ENCODE peak calls at places on chromosomes 1 and 21, in four cellular contexts. B is H1, A is GM12878, I is HepG2. F is an unnamed sample.

GRCh38 chr1:46830665-46831322 is 31.9 kb downstream of the CYP4B1 start:
- DNase-seq in A (no peak), I (peak; percentile 12), B (no peak), F (no peak)

GRCh38 chr1:160078392-160079195 is 2.7 kb upstream of the KCNJ9 start:
- DNase-seq in I (peak; percentile 61), B (peak; percentile 90), A (no peak), F (peak; percentile 76)

GRCh38 chr1:84969489-84970250 is 27.2 kb downstream of the MCOLN2 start:
- DNase-seq in B (no peak), A (peak; percentile 92), I (no peak), F (no peak)

GRCh38 chr1:110380667-110381283 is 10.1 kb downstream of the SLC16A4 start:
- DNase-seq in B (no peak), A (no peak), I (no peak), F (no peak)

GRCh38 chr1:223429821-223430220 is 36.6 kb downstream of the CCDC185 start:
- DNase-seq in A (no peak), B (no peak), I (no peak), F (no peak)

GRCh38 chr1:229370601-229371021 is 27.8 kb upstream of the CCSAP start:
- DNase-seq in I (no peak), B (no peak), A (peak; percentile 27), F (no peak)

GRCh38 chr1:76303348-76303712 is 228.8 kb downstream of the ST6GALNAC3 start:
- DNase-seq in B (no peak), A (no peak), I (no peak), F (no peak)

GRCh38 chr1:62398377-62398776 is 38.5 kb upstream of the USP1 start:
- DNase-seq in I (no peak), A (no peak), B (no peak), F (no peak)

GRCh38 chr21:41506526-41507520 is 1.1 kb downstream of the TMPRSS2 start:
- DNase-seq in I (no peak), A (no peak), B (peak; percentile 77), F (no peak)

GRCh38 chr1:240497908-240498307 is 114.0 kb downstream of the GREM2 start:
- DNase-seq in B (no peak), A (no peak), I (no peak), F (no peak)

GRCh38 chr1:7956218-7957032 is 5.1 kb upstream of the PARK7 start:
- DNase-seq in A (no peak), B (no peak), I (no peak), F (no peak)

GRCh38 chr1:168391759-168392681 is 111.3 kb downstream of the TBX19 start:
- DNase-seq in B (no peak), I (no peak), A (no peak), F (no peak)

GRCh38 chr1:117541003-117541402 is 64.8 kb upstream of the TENT5C start:
- DNase-seq in A (no peak), I (no peak), B (no peak), F (no peak)

GRCh38 chr21:33936221-33937038 is 20.8 kb upstream of the ATP5PO start:
- DNase-seq in B (no peak), A (no peak), I (no peak), F (no peak)

GRCh38 chr1:200473698-200474371 is 64.0 kb upstream of the ZNF281 start:
- DNase-seq in I (no peak), B (no peak), A (peak; percentile 57), F (no peak)

GRCh38 chr1:92960395-92961130 is 699 bp downstream of the DIPK1A start:
- DNase-seq in A (peak; percentile 72), I (peak; percentile 81), B (no peak), F (peak; percentile 56)

GRCh38 chr1:145689922-145690321 is 17.2 kb downstream of the PDZK1 start:
- DNase-seq in I (no peak), A (no peak), B (no peak), F (no peak)

GRCh38 chr1:66624412-66625060 is 90.6 kb downstream of the SGIP1 start:
- DNase-seq in I (no peak), B (no peak), A (no peak), F (no peak)

GRCh38 chr1:86339014-86339413 is 57.1 kb downstream of the ODF2L start:
- DNase-seq in I (no peak), B (no peak), A (no peak), F (no peak)

GRCh38 chr1:23558872-23559135 is 497 bp downstream of the ID3 start:
- DNase-seq in B (no peak), I (no peak), A (no peak), F (no peak)

GRCh38 chr1:23561076-23561812 is 1.9 kb upstream of the ID3 start:
- DNase-seq in A (no peak), I (no peak), B (no peak), F (no peak)

GRCh38 chr1:23559136-23559984 is at the start of gene ID3:
- DNase-seq in A (peak; percentile 69), I (peak; percentile 93), B (peak; percentile 96), F (peak; percentile 77)

GRCh38 chr1:23561813-23562100 is 2.5 kb upstream of the ID3 start:
- DNase-seq in I (no peak), B (no peak), A (no peak), F (no peak)

GRCh38 chr1:23559985-23560755 is 869 bp upstream of the ID3 start:
- DNase-seq in B (no peak), A (no peak), I (no peak), F (no peak)
- TF ChIP-seq BRCA1 in B (no peak), A (no peak), I (no peak), F (no peak)

GRCh38 chr1:182886985-182887384 is 47.8 kb downstream of the DHX9 start:
- DNase-seq in B (no peak), I (no peak), A (no peak), F (no peak)

GRCh38 chr1:182890927-182891610 is 51.9 kb downstream of the DHX9 start:
- DNase-seq in I (no peak), A (no peak), B (no peak), F (no peak)

GRCh38 chr1:182888736-182889531 is 49.8 kb downstream of the DHX9 start:
- DNase-seq in I (no peak), A (no peak), B (no peak), F (no peak)

GRCh38 chr1:182885591-182885990 is 46.4 kb downstream of the DHX9 start:
- DNase-seq in I (no peak), A (no peak), B (no peak), F (no peak)

DNA sequence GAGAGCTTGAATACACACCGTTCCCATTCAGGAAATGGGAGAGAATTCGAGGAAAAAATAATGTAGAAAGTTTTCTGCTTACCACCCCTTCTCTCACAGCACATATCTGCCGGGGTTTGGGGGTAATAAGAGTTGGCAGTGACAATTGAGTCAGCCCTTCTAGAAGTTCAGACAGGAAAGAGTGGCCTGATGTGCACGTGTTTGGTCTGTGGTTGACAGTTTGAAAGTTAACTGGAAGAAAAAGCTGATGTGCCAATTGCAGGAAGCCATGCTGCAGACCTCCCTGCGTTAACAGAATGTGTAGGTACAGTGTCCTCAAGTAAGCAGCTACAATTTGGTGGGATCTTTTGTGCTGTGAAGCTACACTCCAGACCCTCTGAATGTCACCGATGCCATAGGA is 50.9 kb downstream of the DHX9 start:
- DNase-seq in B (no peak), A (no peak), I (no peak), F (no peak)
- TF ChIP-seq HDAC2 in B (no peak), A (no peak), I (no peak), F (no peak)

DNA sequence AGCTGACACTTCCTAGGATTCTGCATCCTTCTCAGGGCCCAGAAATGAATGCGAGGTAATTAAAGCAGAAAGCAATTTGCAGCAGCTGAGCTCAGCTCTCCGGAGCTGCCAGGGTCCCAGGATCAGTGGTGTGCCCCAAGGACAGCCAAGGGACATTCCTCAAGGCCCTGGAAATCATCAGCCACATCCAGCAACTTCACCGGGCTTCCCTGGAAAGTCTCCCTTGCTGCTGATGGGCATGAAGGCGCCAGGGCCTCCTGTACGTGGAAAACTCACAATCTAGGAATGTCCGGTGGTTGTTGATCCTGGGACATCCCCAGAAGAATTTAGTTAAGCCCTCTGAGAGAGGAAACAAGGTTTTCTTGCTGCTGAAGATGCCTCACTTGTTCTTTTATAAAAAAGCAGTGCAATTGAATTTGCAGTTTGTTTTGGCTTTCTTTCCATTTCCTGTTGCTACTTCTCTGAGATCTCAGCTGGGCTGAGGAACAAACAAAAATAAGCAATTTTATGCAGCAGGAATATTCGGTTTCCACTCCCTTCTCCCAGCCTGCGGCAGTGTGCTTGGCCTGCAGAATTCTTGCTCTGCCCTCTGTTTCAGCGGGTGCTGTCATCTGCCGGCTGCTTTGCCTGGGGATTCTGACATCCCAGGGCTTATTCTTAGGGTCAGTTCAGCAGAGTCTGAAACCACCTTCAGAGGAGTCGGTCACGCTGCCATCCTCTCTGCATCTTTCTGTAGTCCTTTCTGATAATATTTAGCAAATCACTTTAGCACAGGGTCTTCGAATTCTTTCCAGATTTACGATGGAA is 85.9 kb downstream of the TCP10L start:
- DNase-seq in I (no peak), A (no peak), B (no peak), F (no peak)
- TF ChIP-seq BRCA1 in I (no peak), A (no peak), B (no peak), F (no peak)

DNA sequence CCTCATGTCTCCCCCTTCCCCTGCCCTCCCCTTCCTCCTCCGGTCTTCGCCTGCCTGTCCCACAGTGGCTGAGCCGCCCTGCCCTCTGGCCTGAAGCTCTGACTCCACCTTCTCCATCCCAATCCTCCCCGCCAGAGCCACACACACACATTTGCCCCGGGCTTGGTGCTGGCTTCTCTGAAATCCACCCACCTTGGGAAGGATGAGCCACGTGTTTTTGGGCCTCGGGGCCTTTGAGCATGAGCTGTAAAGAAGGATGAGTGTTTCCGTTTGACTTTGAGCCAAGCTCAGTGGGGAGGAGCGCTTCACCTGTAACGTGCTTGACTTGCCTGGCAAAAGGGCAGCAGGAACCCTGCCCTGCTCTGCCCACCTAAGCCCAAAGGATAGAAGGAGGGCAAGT is 295.1 kb downstream of the SIPA1L2 start:
- DNase-seq in A (no peak), I (no peak), B (no peak), F (no peak)
- TF ChIP-seq HDAC2 in A (no peak), I (no peak), B (no peak), F (no peak)

GRCh38 chr1:170789063-170789462 is 125.1 kb downstream of the PRRX1 start:
- DNase-seq in A (no peak), B (no peak), I (no peak), F (no peak)

GRCh38 chr1:170791941-170792340 is 128.0 kb downstream of the PRRX1 start:
- DNase-seq in I (no peak), B (no peak), A (no peak), F (no peak)

GRCh38 chr1:170790651-170791071 is 126.7 kb downstream of the PRRX1 start:
- DNase-seq in A (no peak), B (no peak), I (no peak), F (no peak)

GRCh38 chr1:170790175-170790574 is 126.2 kb downstream of the PRRX1 start:
- DNase-seq in I (no peak), B (no peak), A (no peak), F (no peak)
- TF ChIP-seq BRCA1 in I (no peak), B (no peak), A (no peak), F (no peak)

DNA sequence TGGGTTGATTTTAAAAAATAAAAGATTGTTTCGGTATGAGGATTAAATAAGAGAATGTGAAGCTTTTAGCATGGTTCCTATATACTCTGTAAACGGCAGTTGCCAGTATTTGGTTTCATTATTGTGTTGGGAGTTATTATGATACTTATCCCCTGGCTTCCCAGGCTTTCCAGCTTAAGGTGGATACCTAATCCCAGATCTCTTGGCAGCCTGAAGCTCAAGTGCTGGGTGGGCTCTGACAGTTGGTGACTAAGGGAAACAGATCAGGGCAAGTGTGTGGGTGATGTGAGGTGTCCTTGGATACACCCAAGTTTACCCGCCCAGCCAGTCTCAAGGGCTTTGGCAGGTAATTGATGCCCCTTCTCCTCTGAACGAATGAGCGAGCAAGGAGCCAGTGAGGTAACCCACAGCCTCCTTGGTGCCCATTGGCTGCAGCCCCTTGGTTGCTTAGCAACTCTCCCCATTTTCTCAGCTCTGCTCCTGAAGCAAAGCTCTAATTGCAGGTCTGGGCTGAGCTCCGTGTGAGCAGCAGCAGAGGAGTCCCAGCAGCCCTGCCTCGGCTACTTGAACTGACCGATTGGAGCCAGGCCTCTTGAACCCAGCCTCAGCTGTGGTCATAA is 6.1 kb downstream of the IPO13 start:
- DNase-seq in I (no peak), B (peak; percentile 78), A (no peak), F (no peak)
- TF ChIP-seq HDAC2 in I (no peak), B (no peak), A (no peak), F (no peak)